ENCODE peak calls at places on chromosome 16, in nine cellular contexts. V is activated naive CD4-positive, alpha-beta T cell treated with anti-CD3 and anti-CD28 coated beads, Interleukin-2, amount 50 U/mL, for 72 hours; M is NCI-H1436; P is stimulated activated naive B cell treated with anti-CD40 and anti-IgM and Interleukin-4, amounts not matched to agents 10 μg/mL and 1 μg/mL and 100 μg/mL, for 72 hours; D is hippocampal formation; L is lung; A is amniotic epithelial cell; H is stimulated activated CD4-positive, alpha-beta T cell treated with anti-CD3 and anti-CD28 coated beads, TNF-alpha, amount 100 ng/mL, for 4 hours; E is kidney tubule cell. K is an unnamed sample.

GRCh38 chr16:84487358-84487757 is 17.1 kb downstream of the MEAK7 start:
- DNase-seq in L (no peak), A (no peak), V (no peak), E (no peak), P (no peak), H (no peak), M (no peak), D (no peak), K (no peak)

GRCh38 chr16:58487566-58488351 is 12.2 kb upstream of the NDRG4 start:
- DNase-seq in P (peak), L (peak), M (peak), E (peak), V (peak), H (peak), D (peak), A (peak), K (peak)

GRCh38 chr16:68367034-68367433 is 56.2 kb downstream of the PRMT7 start:
- DNase-seq in P (no peak), L (no peak), D (no peak), H (no peak), M (no peak), V (no peak), E (peak), A (peak), K (peak)

GRCh38 chr16:79261461-79261860 is 339.1 kb downstream of the MAF start:
- DNase-seq in D (no peak), A (no peak), L (no peak), E (peak), P (no peak), H (no peak), M (peak), V (no peak), K (no peak)

GRCh38 chr16:66471696-66472393 is 44.8 kb downstream of the BEAN1 start:
- DNase-seq in L (no peak), E (no peak), H (no peak), D (no peak), V (no peak), P (no peak), M (no peak), A (no peak), K (no peak)

GRCh38 chr16:21610006-21610544 is 10.7 kb downstream of the METTL9 start:
- DNase-seq in P (no peak), A (no peak), M (no peak), V (no peak), D (no peak), H (no peak), E (no peak), L (no peak), K (no peak)

GRCh38 chr16:69276143-69277115 is 34.7 kb upstream of the VPS4A start:
- DNase-seq in P (no peak), E (no peak), L (peak), D (no peak), H (no peak), V (no peak), M (no peak), A (peak), K (no peak)

GRCh38 chr16:30937692-30938091 is 11.2 kb upstream of the ORAI3 start:
- DNase-seq in H (no peak), P (no peak), M (no peak), V (no peak), D (no peak), A (no peak), L (no peak), E (no peak), K (peak)